ENCODE peak calls at places on chromosomes 11 and 22, in seven cellular contexts. N is AG09309; U is NCI-H2081; C is epithelial cell of esophagus; I is HTR-8/SVneo; M is posterior vena cava; Q is stimulated activated naive CD4-positive, alpha-beta T cell. V is an unnamed sample.

GRCh38 chr11:111512296-111513239 is at the start of gene BTG4:
- DNase-seq in I (no peak), M (no peak), C (peak; percentile 13), N (no peak), Q (peak; percentile 7), U (peak; percentile 12), V (peak; percentile 52)

GRCh38 chr11:133928628-133929059 is 28.1 kb downstream of the IGSF9B start:
- DNase-seq in N (no peak), U (peak; percentile 65), M (peak; percentile 79), I (no peak), C (peak; percentile 8), Q (peak; percentile 44), V (no peak)

GRCh38 chr22:31107206-31108118 is at the start of gene SELENOM:
- DNase-seq in C (peak; percentile 99), U (peak; percentile 86), Q (peak; percentile 89), N (peak; percentile 92), I (peak; percentile 91), M (peak; percentile 99), V (peak; percentile 96)

GRCh38 chr22:19109198-19110063 is 12.8 kb downstream of the DGCR2 start:
- DNase-seq in I (no peak), M (peak; percentile 49), N (peak; percentile 60), U (no peak), C (peak; percentile 92), Q (peak; percentile 84), V (no peak)

GRCh38 chr11:96284401-96284800 is 58.6 kb downstream of the MAML2 start:
- DNase-seq in U (no peak), Q (no peak), N (no peak), C (no peak), M (no peak), I (no peak), V (no peak)

GRCh38 chr11:102495161-102496042 is 35.1 kb downstream of the MMP7 start:
- DNase-seq in I (peak; percentile 79), N (peak; percentile 80), Q (peak; percentile 75), U (peak; percentile 76), C (peak; percentile 88), M (no peak), V (peak; percentile 78)

GRCh38 chr11:5992604-5993251 is 5.9 kb upstream of the OR52L1 start:
- DNase-seq in U (peak; percentile 12), M (no peak), I (peak; percentile 4), C (peak; percentile 45), Q (no peak), N (peak; percentile 1), V (peak; percentile 8)

GRCh38 chr11:69518081-69518950 is 36.9 kb downstream of the LINC01488 start:
- DNase-seq in U (no peak), C (no peak), I (no peak), N (peak; percentile 80), Q (no peak), M (peak; percentile 6), V (no peak)

GRCh38 chr22:20151276-20151588 is 377 bp upstream of the CCDC188 start:
- DNase-seq in U (no peak), I (no peak), N (no peak), Q (no peak), M (no peak), C (no peak), V (no peak)

GRCh38 chr11:45554230-45554967 is 111.0 kb downstream of the CHST1 start:
- DNase-seq in C (no peak), M (no peak), N (no peak), I (no peak), U (no peak), Q (no peak), V (no peak)

GRCh38 chr22:28883917-28884753 is 763 bp downstream of the ZNRF3 start:
- DNase-seq in N (no peak), M (peak; percentile 82), I (no peak), Q (peak; percentile 46), U (no peak), C (peak; percentile 64), V (peak; percentile 36)

GRCh38 chr11:116511684-116512083 is 261.1 kb downstream of the BUD13 start:
- DNase-seq in C (no peak), U (no peak), Q (no peak), I (no peak), M (no peak), N (no peak), V (no peak)

GRCh38 chr11:122214567-122214966 is 98.6 kb upstream of the BLID start:
- DNase-seq in N (no peak), Q (no peak), C (no peak), U (no peak), M (no peak), I (no peak), V (no peak)

GRCh38 chr11:115168229-115168671 is 336.0 kb downstream of the CADM1 start:
- DNase-seq in Q (no peak), I (no peak), M (no peak), N (peak; percentile 29), C (peak; percentile 10), U (peak; percentile 65), V (no peak)

GRCh38 chr11:76025068-76025467 is 181.2 kb downstream of the WNT11 start:
- DNase-seq in M (no peak), N (peak; percentile 75), U (no peak), I (peak; percentile 28), C (no peak), Q (no peak), V (no peak)